ENCODE peak calls at places on chromosomes 2 and 18, in ten cellular contexts. K is adrenal gland, E is K562, P is IMR-90, Q is A549, T is vagina, S is lower leg skin, H is body of pancreas, I is tibial nerve, C is HCT116. R is an unnamed sample.

GRCh38 chr2:167355796-167356195 is 467.5 kb downstream of the XIRP2 start:
- DNase-seq in K (no peak), E (no peak), P (peak; percentile 80), Q (no peak), T (no peak), S (no peak), H (no peak), I (no peak), C (no peak), R (no peak)

GRCh38 chr2:27209621-27210401 is 2.0 kb upstream of the ATRAID start:
- DNase-seq in K (no peak), E (no peak), P (peak; percentile 18), Q (no peak), T (no peak), S (no peak), H (no peak), I (no peak), C (no peak), R (no peak)

GRCh38 chr2:100214265-100214961 is 72.0 kb upstream of the AFF3 start:
- DNase-seq in K (no peak), E (no peak), P (no peak), Q (no peak), T (no peak), S (no peak), H (no peak), I (no peak), C (no peak), R (no peak)

GRCh38 chr18:657311-657997 is at the start of gene TYMS:
- DNase-seq in K (peak; percentile 24), E (peak; percentile 88), P (peak; percentile 51), Q (peak; percentile 85), T (no peak), S (no peak), H (peak; percentile 60), I (no peak), C (peak; percentile 63), R (peak; percentile 14)

GRCh38 chr2:185921048-185921756 is 182.6 kb downstream of the FSIP2 start:
- DNase-seq in K (no peak), E (no peak), P (no peak), Q (no peak), T (no peak), S (no peak), H (no peak), I (no peak), C (no peak), R (no peak)

GRCh38 chr2:221203138-221203537 is 369.0 kb downstream of the EPHA4 start:
- DNase-seq in K (no peak), E (no peak), P (no peak), Q (no peak), T (no peak), S (no peak), H (no peak), I (no peak), C (no peak), R (no peak)

GRCh38 chr18:49988101-49988500 is 174.8 kb upstream of the ACAA2 start:
- DNase-seq in K (no peak), E (no peak), P (no peak), Q (no peak), T (no peak), S (no peak), H (no peak), I (no peak), C (no peak), R (no peak)

GRCh38 chr2:209808521-209808920 is 36.9 kb downstream of the UNC80 start:
- DNase-seq in K (no peak), E (peak; percentile 25), P (no peak), Q (no peak), T (no peak), S (no peak), H (no peak), I (no peak), C (no peak), R (no peak)

DNA sequence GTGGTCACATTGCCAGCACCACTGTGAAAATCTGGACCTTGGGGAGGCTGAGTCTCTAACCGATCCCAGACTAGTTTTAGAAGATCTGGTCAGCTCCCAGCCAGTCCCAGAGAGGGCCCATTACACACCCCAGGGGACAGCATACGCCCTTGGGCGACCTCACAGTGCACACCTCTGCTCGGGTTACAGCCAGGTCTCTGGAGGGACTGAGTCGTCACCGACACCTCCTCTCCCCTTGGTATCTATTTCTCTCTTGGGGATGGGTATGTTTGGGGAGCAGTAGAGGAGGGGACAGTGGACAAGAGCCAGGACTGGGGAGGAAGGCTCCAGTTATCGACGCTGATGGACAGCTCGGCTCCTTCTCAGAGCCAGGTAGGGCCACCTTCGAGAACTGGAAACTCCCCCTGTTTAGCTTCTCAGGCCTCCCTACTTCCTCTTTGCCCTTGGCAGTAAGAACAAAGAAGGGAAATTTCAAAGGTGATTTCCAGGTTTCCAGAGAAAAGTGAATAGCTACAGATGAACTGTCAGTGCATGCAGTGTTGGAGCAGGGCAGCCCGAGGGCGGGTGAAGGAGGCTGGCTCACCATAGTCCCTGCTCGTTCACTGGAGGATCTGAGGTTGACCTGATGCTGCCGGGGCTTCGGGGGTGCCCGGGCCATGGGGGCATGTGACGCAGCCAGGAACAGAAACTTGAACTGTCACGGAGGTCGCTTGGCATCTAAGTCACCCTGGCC is 4.4 kb upstream of the SEMA4C start:
- DNase-seq in K (no peak), E (peak; percentile 38), P (no peak), Q (no peak), T (no peak), S (no peak), H (no peak), I (no peak), C (no peak), R (no peak)
- TF ChIP-seq POLR2A in K (no peak), E (no peak), P (no peak), Q (no peak), T (no peak), S (no peak), H (peak; percentile 29), I (no peak), C (no peak), R (no peak)

GRCh38 chr2:218272531-218273212 is 2.4 kb downstream of the PNKD start:
- DNase-seq in K (peak; percentile 91), E (peak; percentile 69), P (peak; percentile 84), Q (peak; percentile 91), T (no peak), S (peak; percentile 96), H (peak; percentile 94), I (peak; percentile 92), C (peak; percentile 85), R (peak; percentile 90)

GRCh38 chr2:218270721-218271486 is 585 bp downstream of the PNKD start:
- DNase-seq in K (peak; percentile 53), E (no peak), P (no peak), Q (no peak), T (no peak), S (peak; percentile 51), H (peak; percentile 38), I (no peak), C (no peak), R (no peak)

GRCh38 chr2:218271865-218272530 is 1.7 kb downstream of the PNKD start:
- DNase-seq in K (no peak), E (no peak), P (no peak), Q (no peak), T (no peak), S (no peak), H (peak; percentile 25), I (no peak), C (no peak), R (no peak)

GRCh38 chr2:218269900-218270720 is at the start of the genes AAMP and PNKD:
- DNase-seq in K (peak; percentile 100), E (peak; percentile 98), P (peak; percentile 99), Q (peak; percentile 99), T (peak; percentile 99), S (peak; percentile 100), H (peak; percentile 100), I (peak; percentile 100), C (peak; percentile 98), R (peak; percentile 100)

DNA sequence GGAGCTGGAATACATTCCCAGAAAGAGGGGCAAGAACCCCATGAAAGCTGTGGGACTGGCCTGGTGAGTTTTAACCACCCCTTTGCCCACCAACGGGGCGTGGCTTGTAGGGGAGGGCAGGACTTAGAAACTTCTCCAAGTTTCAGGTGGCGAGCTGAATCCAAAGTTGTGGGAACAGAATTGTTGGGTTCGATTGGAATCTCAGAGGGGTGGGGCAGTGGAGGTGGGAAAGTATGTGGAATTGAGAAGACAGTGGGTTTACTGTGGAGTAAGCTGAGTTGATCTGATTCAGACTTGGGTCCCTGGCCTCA is 1.1 kb downstream of the PNKD start:
- DNase-seq in K (no peak), E (no peak), P (no peak), Q (no peak), T (no peak), S (peak; percentile 43), H (peak; percentile 31), I (no peak), C (no peak), R (no peak)
- TF ChIP-seq POLR2A in K (no peak), E (no peak), P (no peak), Q (no peak), T (no peak), S (no peak), H (no peak), I (no peak), C (no peak), R (no peak)

GRCh38 chr2:28406276-28407096 is 13.8 kb downstream of the FOSL2 start:
- DNase-seq in K (peak; percentile 51), E (no peak), P (peak; percentile 51), Q (no peak), T (no peak), S (no peak), H (peak; percentile 18), I (no peak), C (no peak), R (no peak)

GRCh38 chr2:28407976-28408690 is 15.5 kb downstream of the FOSL2 start:
- DNase-seq in K (no peak), E (no peak), P (no peak), Q (no peak), T (no peak), S (no peak), H (no peak), I (no peak), C (no peak), R (no peak)

GRCh38 chr2:28407131-28407975 is 14.7 kb downstream of the FOSL2 start:
- DNase-seq in K (peak; percentile 53), E (no peak), P (no peak), Q (no peak), T (no peak), S (no peak), H (no peak), I (no peak), C (no peak), R (no peak)

GRCh38 chr2:28411166-28411755 is 18.6 kb downstream of the FOSL2 start:
- DNase-seq in K (no peak), E (no peak), P (no peak), Q (no peak), T (no peak), S (no peak), H (no peak), I (no peak), C (no peak), R (no peak)

DNA sequence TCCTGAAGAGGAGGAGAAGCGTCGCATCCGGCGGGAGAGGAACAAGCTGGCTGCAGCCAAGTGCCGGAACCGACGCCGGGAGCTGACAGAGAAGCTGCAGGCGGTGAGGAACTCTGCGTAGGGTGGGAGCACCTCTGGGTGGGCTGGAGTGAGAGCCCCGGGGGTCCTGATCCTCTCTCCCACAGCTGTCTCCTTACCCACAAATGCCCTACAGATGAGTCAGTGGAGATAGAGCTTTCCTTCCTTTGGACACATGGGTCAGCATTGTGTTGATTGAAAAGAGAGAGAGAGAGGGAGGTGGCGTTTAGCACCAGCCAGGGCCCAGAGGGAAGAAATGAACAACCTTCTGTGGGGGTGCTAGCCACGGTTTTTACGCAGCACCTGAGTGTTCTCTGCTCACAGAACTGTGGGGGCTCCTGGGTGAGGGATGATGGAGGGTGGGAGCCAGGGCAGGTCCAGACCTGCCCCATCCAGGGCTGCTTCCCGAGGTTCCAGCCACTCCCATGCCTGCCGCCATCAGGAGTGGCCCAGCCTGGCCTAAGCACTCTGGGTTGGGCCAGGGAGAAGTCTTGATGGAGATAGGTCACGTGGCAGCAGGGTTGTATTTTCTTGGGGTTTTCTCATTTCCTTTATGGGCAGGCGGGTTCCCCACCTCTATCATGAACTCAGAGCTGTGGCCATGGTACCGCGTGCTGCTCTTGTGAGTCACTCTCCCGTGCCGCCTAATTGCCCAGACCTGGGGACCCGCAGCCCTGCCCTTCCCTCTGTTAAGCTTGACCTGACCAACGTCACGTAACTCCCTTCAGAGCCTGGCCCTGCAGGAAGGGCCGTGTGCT is 16.3 kb downstream of the FOSL2 start:
- DNase-seq in K (peak; percentile 79), E (no peak), P (peak; percentile 44), Q (no peak), T (no peak), S (no peak), H (peak; percentile 23), I (no peak), C (peak; percentile 84), R (no peak)
- TF ChIP-seq POLR2A in K (no peak), E (no peak), P (no peak), Q (no peak), T (no peak), S (no peak), H (no peak), I (no peak), C (no peak), R (no peak)

DNA sequence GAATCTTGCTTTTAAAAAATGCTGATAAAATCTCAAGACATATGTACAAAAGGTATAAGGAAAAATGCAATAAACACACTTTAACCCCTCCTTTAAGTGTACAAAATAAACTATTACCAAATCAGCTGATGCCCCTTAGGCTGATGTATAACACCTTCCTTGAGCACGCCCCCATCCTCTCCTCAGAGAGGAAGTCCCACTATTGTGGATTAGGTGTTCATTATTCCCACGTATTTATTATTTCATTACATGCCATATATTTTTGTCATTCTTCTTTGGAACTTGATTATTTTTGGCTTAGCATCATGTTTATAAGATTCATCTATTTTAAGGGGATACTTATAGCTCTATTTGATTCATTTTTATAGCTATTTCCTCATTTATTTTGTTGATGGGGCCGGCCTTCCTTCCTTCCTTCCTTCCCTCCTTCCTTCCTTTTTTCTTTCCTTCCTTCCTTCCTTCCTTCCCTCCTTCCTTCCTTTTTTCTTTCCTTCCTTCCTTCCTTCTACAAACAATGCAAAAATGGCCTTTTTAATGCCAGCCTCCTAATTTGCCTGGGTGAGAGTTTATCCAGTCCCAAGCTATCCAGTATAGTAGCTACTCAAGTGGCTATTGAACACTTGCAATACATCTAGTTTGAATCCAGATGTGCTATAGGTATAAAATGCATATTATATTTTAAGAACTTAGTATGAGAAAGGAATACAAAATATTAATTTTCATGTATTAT is 4.0 kb downstream of the SERPINB13 start:
- DNase-seq in K (no peak), E (no peak), P (no peak), Q (no peak), T (no peak), S (no peak), H (no peak), I (no peak), C (no peak), R (no peak)
- TF ChIP-seq POLR2A in K (no peak), E (no peak), P (no peak), Q (no peak), T (no peak), S (no peak), H (no peak), I (no peak), C (no peak), R (no peak)